ENCODE peak calls at places on chromosomes 12 and 14, in seven cellular contexts. One of them, this sample, is unnamed.

GRCh38 chr14:22304324-22304723 is 284.7 kb downstream of the DAD1 start:
- DNase-seq in nephron progenitor cell: peak
- DNase-seq in GM12865: no peak
- DNase-seq in neural crest cell: no peak
- DNase-seq in activated naive CD4-positive, alpha-beta T cell treated with anti-CD3 and anti-CD28 coated beads, Interleukin-2, amount 50 U/mL, for 72 hours: no peak
- DNase-seq in naive thymus-derived CD8-positive, alpha-beta T cell: no peak
- DNase-seq in mesenchymal stem cell: no peak
- DNase-seq in this sample: no peak

GRCh38 chr12:116135209-116135930 is 142.1 kb downstream of the MED13L start:
- DNase-seq in nephron progenitor cell: no peak
- DNase-seq in GM12865: no peak
- DNase-seq in neural crest cell: no peak
- DNase-seq in activated naive CD4-positive, alpha-beta T cell treated with anti-CD3 and anti-CD28 coated beads, Interleukin-2, amount 50 U/mL, for 72 hours: no peak
- DNase-seq in naive thymus-derived CD8-positive, alpha-beta T cell: no peak
- DNase-seq in mesenchymal stem cell: peak
- DNase-seq in this sample: no peak

GRCh38 chr14:105864651-105865265 is 338.4 kb downstream of the TMEM121 start:
- DNase-seq in nephron progenitor cell: no peak
- DNase-seq in GM12865: no peak
- DNase-seq in neural crest cell: no peak
- DNase-seq in activated naive CD4-positive, alpha-beta T cell treated with anti-CD3 and anti-CD28 coated beads, Interleukin-2, amount 50 U/mL, for 72 hours: no peak
- DNase-seq in naive thymus-derived CD8-positive, alpha-beta T cell: no peak
- DNase-seq in mesenchymal stem cell: no peak
- DNase-seq in this sample: no peak

GRCh38 chr12:71045781-71046180 is 112.0 kb downstream of the TSPAN8 start:
- DNase-seq in nephron progenitor cell: no peak
- DNase-seq in GM12865: peak
- DNase-seq in neural crest cell: no peak
- DNase-seq in activated naive CD4-positive, alpha-beta T cell treated with anti-CD3 and anti-CD28 coated beads, Interleukin-2, amount 50 U/mL, for 72 hours: no peak
- DNase-seq in naive thymus-derived CD8-positive, alpha-beta T cell: no peak
- DNase-seq in mesenchymal stem cell: peak
- DNase-seq in this sample: no peak

GRCh38 chr12:6072302-6072752 is 52.1 kb downstream of the VWF start:
- DNase-seq in nephron progenitor cell: no peak
- DNase-seq in GM12865: no peak
- DNase-seq in neural crest cell: no peak
- DNase-seq in activated naive CD4-positive, alpha-beta T cell treated with anti-CD3 and anti-CD28 coated beads, Interleukin-2, amount 50 U/mL, for 72 hours: no peak
- DNase-seq in naive thymus-derived CD8-positive, alpha-beta T cell: no peak
- DNase-seq in mesenchymal stem cell: peak
- DNase-seq in this sample: no peak

GRCh38 chr12:119758695-119759094 is 90.8 kb downstream of the PRKAB1 start:
- DNase-seq in nephron progenitor cell: no peak
- DNase-seq in GM12865: no peak
- DNase-seq in neural crest cell: no peak
- DNase-seq in activated naive CD4-positive, alpha-beta T cell treated with anti-CD3 and anti-CD28 coated beads, Interleukin-2, amount 50 U/mL, for 72 hours: no peak
- DNase-seq in naive thymus-derived CD8-positive, alpha-beta T cell: no peak
- DNase-seq in mesenchymal stem cell: no peak
- DNase-seq in this sample: no peak

GRCh38 chr12:89529738-89530137 is 3.9 kb upstream of the POC1B start:
- DNase-seq in nephron progenitor cell: no peak
- DNase-seq in GM12865: peak
- DNase-seq in neural crest cell: no peak
- DNase-seq in activated naive CD4-positive, alpha-beta T cell treated with anti-CD3 and anti-CD28 coated beads, Interleukin-2, amount 50 U/mL, for 72 hours: no peak
- DNase-seq in naive thymus-derived CD8-positive, alpha-beta T cell: no peak
- DNase-seq in mesenchymal stem cell: peak
- DNase-seq in this sample: no peak

GRCh38 chr14:60722836-60723217 is 1.3 kb downstream of the SIX4 start:
- DNase-seq in nephron progenitor cell: peak
- DNase-seq in GM12865: no peak
- DNase-seq in neural crest cell: no peak
- DNase-seq in activated naive CD4-positive, alpha-beta T cell treated with anti-CD3 and anti-CD28 coated beads, Interleukin-2, amount 50 U/mL, for 72 hours: no peak
- DNase-seq in naive thymus-derived CD8-positive, alpha-beta T cell: no peak
- DNase-seq in mesenchymal stem cell: no peak
- DNase-seq in this sample: no peak

GRCh38 chr14:61495809-61496208 is 174.4 kb downstream of the PRKCH start:
- DNase-seq in nephron progenitor cell: no peak
- DNase-seq in GM12865: no peak
- DNase-seq in neural crest cell: no peak
- DNase-seq in activated naive CD4-positive, alpha-beta T cell treated with anti-CD3 and anti-CD28 coated beads, Interleukin-2, amount 50 U/mL, for 72 hours: no peak
- DNase-seq in naive thymus-derived CD8-positive, alpha-beta T cell: no peak
- DNase-seq in mesenchymal stem cell: no peak
- DNase-seq in this sample: no peak

GRCh38 chr14:102225936-102226335 is 79.0 kb downstream of the MOK start:
- DNase-seq in nephron progenitor cell: no peak
- DNase-seq in GM12865: no peak
- DNase-seq in neural crest cell: no peak
- DNase-seq in activated naive CD4-positive, alpha-beta T cell treated with anti-CD3 and anti-CD28 coated beads, Interleukin-2, amount 50 U/mL, for 72 hours: no peak
- DNase-seq in naive thymus-derived CD8-positive, alpha-beta T cell: no peak
- DNase-seq in mesenchymal stem cell: no peak
- DNase-seq in this sample: no peak

GRCh38 chr12:110531741-110532333 is 29.7 kb downstream of the RAD9B start:
- DNase-seq in nephron progenitor cell: no peak
- DNase-seq in GM12865: peak
- DNase-seq in neural crest cell: no peak
- DNase-seq in activated naive CD4-positive, alpha-beta T cell treated with anti-CD3 and anti-CD28 coated beads, Interleukin-2, amount 50 U/mL, for 72 hours: no peak
- DNase-seq in naive thymus-derived CD8-positive, alpha-beta T cell: no peak
- DNase-seq in mesenchymal stem cell: peak
- DNase-seq in this sample: no peak

GRCh38 chr14:74425525-74426201 is 347 bp downstream of the SYNDIG1L start:
- DNase-seq in nephron progenitor cell: peak
- DNase-seq in GM12865: peak
- DNase-seq in neural crest cell: peak
- DNase-seq in activated naive CD4-positive, alpha-beta T cell treated with anti-CD3 and anti-CD28 coated beads, Interleukin-2, amount 50 U/mL, for 72 hours: peak
- DNase-seq in naive thymus-derived CD8-positive, alpha-beta T cell: peak
- DNase-seq in mesenchymal stem cell: peak
- DNase-seq in this sample: peak

GRCh38 chr14:65637780-65638179 is 225.2 kb downstream of the FUT8 start:
- DNase-seq in nephron progenitor cell: no peak
- DNase-seq in GM12865: peak
- DNase-seq in neural crest cell: no peak
- DNase-seq in activated naive CD4-positive, alpha-beta T cell treated with anti-CD3 and anti-CD28 coated beads, Interleukin-2, amount 50 U/mL, for 72 hours: peak
- DNase-seq in naive thymus-derived CD8-positive, alpha-beta T cell: no peak
- DNase-seq in mesenchymal stem cell: no peak
- DNase-seq in this sample: peak

GRCh38 chr12:1807107-1807478 is 13.3 kb upstream of the LRTM2 start:
- DNase-seq in nephron progenitor cell: no peak
- DNase-seq in GM12865: no peak
- DNase-seq in neural crest cell: no peak
- DNase-seq in activated naive CD4-positive, alpha-beta T cell treated with anti-CD3 and anti-CD28 coated beads, Interleukin-2, amount 50 U/mL, for 72 hours: no peak
- DNase-seq in naive thymus-derived CD8-positive, alpha-beta T cell: no peak
- DNase-seq in mesenchymal stem cell: no peak
- DNase-seq in this sample: no peak

GRCh38 chr14:65792208-65792905 is 379.8 kb downstream of the FUT8 start:
- DNase-seq in nephron progenitor cell: no peak
- DNase-seq in GM12865: no peak
- DNase-seq in neural crest cell: no peak
- DNase-seq in activated naive CD4-positive, alpha-beta T cell treated with anti-CD3 and anti-CD28 coated beads, Interleukin-2, amount 50 U/mL, for 72 hours: no peak
- DNase-seq in naive thymus-derived CD8-positive, alpha-beta T cell: no peak
- DNase-seq in mesenchymal stem cell: no peak
- DNase-seq in this sample: no peak

GRCh38 chr14:101463566-101464171 is 97.6 kb upstream of the DIO3 start:
- DNase-seq in nephron progenitor cell: no peak
- DNase-seq in GM12865: no peak
- DNase-seq in neural crest cell: no peak
- DNase-seq in activated naive CD4-positive, alpha-beta T cell treated with anti-CD3 and anti-CD28 coated beads, Interleukin-2, amount 50 U/mL, for 72 hours: no peak
- DNase-seq in naive thymus-derived CD8-positive, alpha-beta T cell: no peak
- DNase-seq in mesenchymal stem cell: no peak
- DNase-seq in this sample: no peak

GRCh38 chr12:92860521-92860920 is 68.6 kb downstream of the EEA1 start:
- DNase-seq in nephron progenitor cell: no peak
- DNase-seq in GM12865: no peak
- DNase-seq in neural crest cell: no peak
- DNase-seq in activated naive CD4-positive, alpha-beta T cell treated with anti-CD3 and anti-CD28 coated beads, Interleukin-2, amount 50 U/mL, for 72 hours: no peak
- DNase-seq in naive thymus-derived CD8-positive, alpha-beta T cell: no peak
- DNase-seq in mesenchymal stem cell: peak
- DNase-seq in this sample: no peak

GRCh38 chr12:12812163-12812562 is 983 bp upstream of the DDX47 start:
- DNase-seq in nephron progenitor cell: no peak
- DNase-seq in GM12865: no peak
- DNase-seq in neural crest cell: no peak
- DNase-seq in activated naive CD4-positive, alpha-beta T cell treated with anti-CD3 and anti-CD28 coated beads, Interleukin-2, amount 50 U/mL, for 72 hours: no peak
- DNase-seq in naive thymus-derived CD8-positive, alpha-beta T cell: no peak
- DNase-seq in mesenchymal stem cell: no peak
- DNase-seq in this sample: no peak

GRCh38 chr12:130788515-130788914 is 50.5 kb downstream of the STX2 start:
- DNase-seq in nephron progenitor cell: peak
- DNase-seq in GM12865: no peak
- DNase-seq in neural crest cell: no peak
- DNase-seq in activated naive CD4-positive, alpha-beta T cell treated with anti-CD3 and anti-CD28 coated beads, Interleukin-2, amount 50 U/mL, for 72 hours: no peak
- DNase-seq in naive thymus-derived CD8-positive, alpha-beta T cell: no peak
- DNase-seq in mesenchymal stem cell: no peak
- DNase-seq in this sample: no peak

GRCh38 chr12:92945659-92946220 is 16.6 kb upstream of the EEA1 start:
- DNase-seq in nephron progenitor cell: no peak
- DNase-seq in GM12865: no peak
- DNase-seq in neural crest cell: no peak
- DNase-seq in activated naive CD4-positive, alpha-beta T cell treated with anti-CD3 and anti-CD28 coated beads, Interleukin-2, amount 50 U/mL, for 72 hours: no peak
- DNase-seq in naive thymus-derived CD8-positive, alpha-beta T cell: no peak
- DNase-seq in mesenchymal stem cell: no peak
- DNase-seq in this sample: no peak

This sample was measured in stimulated activated effector memory CD8-positive, alpha-beta T cell treated with anti-CD3 and anti-CD28 coated beads, Interleukin-12 subunit alpha, Interleukin-12 subunit beta, amount 100 ng/mL, for 72 hours.